ENCODE peak calls at places on chromosomes 16 and 17, in eight cellular contexts. One of them, this sample, is unnamed.

GRCh38 chr17:59848385-59848668 is 44.4 kb downstream of the TUBD1 start:
- DNase-seq in GM23338: no peak
- DNase-seq in fibroblast of lung: no peak
- DNase-seq in neural progenitor cell: no peak
- DNase-seq in astrocyte: no peak
- DNase-seq in GM12878: no peak
- DNase-seq in endothelial cell of umbilical vein: no peak
- DNase-seq in HepG2: no peak
- DNase-seq in this sample: no peak

GRCh38 chr17:80971704-80972304 is 19.8 kb upstream of the CHMP6 start:
- DNase-seq in neural progenitor cell: no peak
- DNase-seq in HepG2: no peak
- DNase-seq in astrocyte: no peak
- DNase-seq in GM12878: no peak
- DNase-seq in endothelial cell of umbilical vein: no peak
- DNase-seq in GM23338: no peak
- DNase-seq in fibroblast of lung: no peak
- DNase-seq in this sample: no peak

GRCh38 chr16:24151482-24151939 is 104.6 kb upstream of the CACNG3 start:
- DNase-seq in fibroblast of lung: peak
- DNase-seq in neural progenitor cell: peak
- DNase-seq in GM23338: peak
- DNase-seq in HepG2: no peak
- DNase-seq in astrocyte: peak
- DNase-seq in endothelial cell of umbilical vein: peak
- DNase-seq in GM12878: no peak
- DNase-seq in this sample: no peak

GRCh38 chr17:82932146-82933005 is 92.6 kb upstream of the ZNF750 start:
- DNase-seq in fibroblast of lung: peak
- DNase-seq in GM23338: no peak
- DNase-seq in HepG2: no peak
- DNase-seq in neural progenitor cell: no peak
- DNase-seq in astrocyte: peak
- DNase-seq in GM12878: no peak
- DNase-seq in endothelial cell of umbilical vein: peak
- DNase-seq in this sample: peak

GRCh38 chr16:4373909-4374742 is 2.5 kb downstream of the VASN start:
- DNase-seq in fibroblast of lung: peak
- DNase-seq in neural progenitor cell: peak
- DNase-seq in astrocyte: peak
- DNase-seq in endothelial cell of umbilical vein: no peak
- DNase-seq in GM23338: peak
- DNase-seq in GM12878: no peak
- DNase-seq in HepG2: no peak
- DNase-seq in this sample: peak

GRCh38 chr16:20241321-20241720 is 86.0 kb downstream of the GP2 start:
- DNase-seq in GM12878: no peak
- DNase-seq in astrocyte: no peak
- DNase-seq in fibroblast of lung: no peak
- DNase-seq in endothelial cell of umbilical vein: no peak
- DNase-seq in HepG2: no peak
- DNase-seq in neural progenitor cell: no peak
- DNase-seq in GM23338: no peak
- DNase-seq in this sample: no peak

GRCh38 chr17:17494499-17495447 is 1.4 kb downstream of the RASD1 start:
- DNase-seq in endothelial cell of umbilical vein: peak
- DNase-seq in GM12878: no peak
- DNase-seq in astrocyte: peak
- DNase-seq in fibroblast of lung: peak
- DNase-seq in HepG2: no peak
- DNase-seq in GM23338: peak
- DNase-seq in neural progenitor cell: peak
- DNase-seq in this sample: peak

GRCh38 chr16:5449901-5450300 is 352.3 kb upstream of the EEF2KMT start:
- DNase-seq in endothelial cell of umbilical vein: no peak
- DNase-seq in HepG2: no peak
- DNase-seq in neural progenitor cell: no peak
- DNase-seq in GM12878: no peak
- DNase-seq in GM23338: peak
- DNase-seq in astrocyte: no peak
- DNase-seq in fibroblast of lung: no peak
- DNase-seq in this sample: no peak

GRCh38 chr17:13599808-13600398 is 1.8 kb downstream of the HS3ST3A1 start:
- DNase-seq in neural progenitor cell: no peak
- DNase-seq in endothelial cell of umbilical vein: no peak
- DNase-seq in astrocyte: no peak
- DNase-seq in GM23338: no peak
- DNase-seq in fibroblast of lung: no peak
- DNase-seq in HepG2: no peak
- DNase-seq in GM12878: no peak
- DNase-seq in this sample: peak

GRCh38 chr17:7191069-7191468 is 11.9 kb upstream of the ASGR1 start:
- DNase-seq in HepG2: no peak
- DNase-seq in GM12878: no peak
- DNase-seq in astrocyte: no peak
- DNase-seq in fibroblast of lung: no peak
- DNase-seq in endothelial cell of umbilical vein: no peak
- DNase-seq in neural progenitor cell: no peak
- DNase-seq in GM23338: no peak
- DNase-seq in this sample: no peak

GRCh38 chr17:22142091-22142490 is 449.8 kb downstream of the KCNJ18 start:
- DNase-seq in GM12878: no peak
- DNase-seq in HepG2: no peak
- DNase-seq in GM23338: no peak
- DNase-seq in neural progenitor cell: no peak
- DNase-seq in astrocyte: no peak
- DNase-seq in fibroblast of lung: no peak
- DNase-seq in endothelial cell of umbilical vein: no peak
- DNase-seq in this sample: no peak

GRCh38 chr17:65737451-65737850 is 176.0 kb upstream of the AXIN2 start:
- DNase-seq in GM23338: no peak
- DNase-seq in astrocyte: no peak
- DNase-seq in neural progenitor cell: no peak
- DNase-seq in endothelial cell of umbilical vein: no peak
- DNase-seq in fibroblast of lung: no peak
- DNase-seq in GM12878: no peak
- DNase-seq in HepG2: no peak
- DNase-seq in this sample: no peak

GRCh38 chr16:71916397-71916920 is 21.1 kb downstream of the IST1 start:
- DNase-seq in neural progenitor cell: no peak
- DNase-seq in GM12878: no peak
- DNase-seq in astrocyte: peak
- DNase-seq in fibroblast of lung: peak
- DNase-seq in endothelial cell of umbilical vein: no peak
- DNase-seq in GM23338: no peak
- DNase-seq in HepG2: no peak
- DNase-seq in this sample: no peak

GRCh38 chr16:8721693-8722348 is 47.4 kb downstream of the ABAT start:
- DNase-seq in endothelial cell of umbilical vein: no peak
- DNase-seq in GM23338: peak
- DNase-seq in HepG2: no peak
- DNase-seq in fibroblast of lung: no peak
- DNase-seq in astrocyte: no peak
- DNase-seq in neural progenitor cell: peak
- DNase-seq in GM12878: no peak
- DNase-seq in this sample: no peak

GRCh38 chr16:85607796-85608514 is 5.2 kb upstream of the GSE1 start:
- DNase-seq in neural progenitor cell: no peak
- DNase-seq in endothelial cell of umbilical vein: no peak
- DNase-seq in GM23338: no peak
- DNase-seq in fibroblast of lung: no peak
- DNase-seq in astrocyte: no peak
- DNase-seq in HepG2: no peak
- DNase-seq in GM12878: no peak
- DNase-seq in this sample: no peak

GRCh38 chr16:88195021-88195581 is 187.7 kb upstream of the ZNF469 start:
- DNase-seq in neural progenitor cell: no peak
- DNase-seq in GM12878: no peak
- DNase-seq in endothelial cell of umbilical vein: no peak
- DNase-seq in HepG2: no peak
- DNase-seq in fibroblast of lung: no peak
- DNase-seq in astrocyte: no peak
- DNase-seq in GM23338: no peak
- DNase-seq in this sample: no peak
- H2AFZ ChIP-seq in neural progenitor cell: no peak
- H2AFZ ChIP-seq in GM12878: no peak
- H2AFZ ChIP-seq in endothelial cell of umbilical vein: no peak
- H2AFZ ChIP-seq in HepG2: no peak
- H2AFZ ChIP-seq in fibroblast of lung: no peak
- H2AFZ ChIP-seq in astrocyte: no peak
- H2AFZ ChIP-seq in GM23338: peak
- H2AFZ ChIP-seq in this sample: no peak

GRCh38 chr17:68197091-68197996 is 50.5 kb upstream of the AMZ2 start:
- DNase-seq in astrocyte: no peak
- DNase-seq in GM23338: peak
- DNase-seq in neural progenitor cell: peak
- DNase-seq in endothelial cell of umbilical vein: no peak
- DNase-seq in HepG2: no peak
- DNase-seq in fibroblast of lung: no peak
- DNase-seq in GM12878: no peak
- DNase-seq in this sample: peak
- TF ChIP-seq EZH2 in astrocyte: peak
- TF ChIP-seq EZH2 in GM23338: peak
- TF ChIP-seq EZH2 in neural progenitor cell: peak
- TF ChIP-seq EZH2 in endothelial cell of umbilical vein: peak
- TF ChIP-seq EZH2 in HepG2: no peak
- TF ChIP-seq EZH2 in fibroblast of lung: peak
- TF ChIP-seq EZH2 in GM12878: no peak
- TF ChIP-seq EZH2 in this sample: no peak

DNA sequence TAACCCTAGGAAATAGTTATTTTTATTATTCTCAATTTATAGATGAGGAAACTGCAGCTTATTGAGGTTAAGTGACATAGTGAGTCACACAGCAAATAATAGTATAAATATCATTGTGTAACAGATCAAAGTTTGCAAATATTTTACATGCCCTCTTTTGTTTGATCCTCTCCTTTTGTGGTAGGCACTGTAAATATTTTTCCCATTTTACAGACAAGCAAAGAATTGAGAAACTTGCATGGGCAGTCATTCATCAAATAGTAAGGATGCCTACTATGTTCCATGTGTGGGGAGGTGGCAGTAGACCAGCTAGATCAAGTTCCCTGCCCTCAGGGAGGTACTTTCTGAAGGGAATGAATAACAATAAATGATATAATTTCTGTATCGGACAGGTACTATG is 173.0 kb downstream of the PHKB start:
- DNase-seq in astrocyte: no peak
- DNase-seq in GM12878: no peak
- DNase-seq in fibroblast of lung: no peak
- DNase-seq in GM23338: no peak
- DNase-seq in neural progenitor cell: no peak
- DNase-seq in HepG2: peak
- DNase-seq in endothelial cell of umbilical vein: no peak
- DNase-seq in this sample: peak
- H2AFZ ChIP-seq in astrocyte: no peak
- H2AFZ ChIP-seq in GM12878: no peak
- H2AFZ ChIP-seq in fibroblast of lung: no peak
- H2AFZ ChIP-seq in GM23338: no peak
- H2AFZ ChIP-seq in neural progenitor cell: no peak
- H2AFZ ChIP-seq in HepG2: no peak
- H2AFZ ChIP-seq in endothelial cell of umbilical vein: no peak
- H2AFZ ChIP-seq in this sample: no peak

DNA sequence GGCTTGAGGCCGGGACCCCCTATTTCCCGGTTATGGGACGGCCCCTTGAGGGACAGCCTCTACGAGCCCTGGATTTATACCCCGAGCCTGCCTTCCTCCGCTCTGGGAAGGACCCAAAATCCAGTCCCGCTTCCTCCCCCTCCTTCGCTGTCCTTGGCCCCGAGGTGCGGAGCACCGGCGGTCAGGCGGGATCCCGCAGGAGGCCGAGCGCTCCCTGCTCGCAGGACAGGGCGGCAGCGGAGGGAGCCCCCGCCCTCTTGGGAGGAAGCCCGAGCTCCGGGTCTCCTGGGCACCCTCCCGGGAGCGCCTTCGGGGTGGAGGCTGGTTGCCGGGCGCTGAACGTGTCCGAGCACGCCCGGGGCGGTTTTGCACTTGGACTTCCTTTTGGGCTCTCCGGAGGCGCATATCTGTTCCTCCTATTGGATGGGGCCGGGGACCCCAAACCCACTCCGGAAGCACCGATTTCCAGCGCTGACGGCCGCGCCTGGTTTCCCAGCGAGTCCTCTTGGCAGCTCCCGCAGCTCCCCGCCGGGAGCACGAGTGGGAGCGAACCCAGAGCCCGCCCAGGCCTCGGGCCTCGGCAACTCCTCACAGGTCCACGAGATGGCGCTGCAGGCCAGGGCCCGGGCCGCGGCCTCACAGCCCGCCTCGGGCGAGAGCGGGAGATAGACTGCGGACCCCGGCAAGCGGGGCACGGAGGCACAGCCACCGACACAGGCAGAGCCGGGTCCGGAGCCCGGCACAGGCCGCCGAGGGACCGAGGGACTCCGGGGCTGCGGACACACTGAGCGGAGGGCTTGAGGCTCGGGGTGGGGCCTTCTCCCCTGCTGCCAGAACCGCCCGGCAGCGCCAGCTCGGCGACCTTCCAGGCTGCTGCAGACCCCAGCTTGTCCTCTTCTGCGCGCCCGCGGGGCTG is 12.6 kb downstream of the TBX2 start:
- DNase-seq in GM12878: peak
- DNase-seq in fibroblast of lung: peak
- DNase-seq in astrocyte: peak
- DNase-seq in endothelial cell of umbilical vein: peak
- DNase-seq in neural progenitor cell: peak
- DNase-seq in GM23338: peak
- DNase-seq in HepG2: peak
- DNase-seq in this sample: peak
- TF ChIP-seq EZH2 in GM12878: no peak
- TF ChIP-seq EZH2 in fibroblast of lung: no peak
- TF ChIP-seq EZH2 in astrocyte: no peak
- TF ChIP-seq EZH2 in endothelial cell of umbilical vein: peak
- TF ChIP-seq EZH2 in neural progenitor cell: peak
- TF ChIP-seq EZH2 in GM23338: peak
- TF ChIP-seq EZH2 in HepG2: no peak
- TF ChIP-seq EZH2 in this sample: no peak

DNA sequence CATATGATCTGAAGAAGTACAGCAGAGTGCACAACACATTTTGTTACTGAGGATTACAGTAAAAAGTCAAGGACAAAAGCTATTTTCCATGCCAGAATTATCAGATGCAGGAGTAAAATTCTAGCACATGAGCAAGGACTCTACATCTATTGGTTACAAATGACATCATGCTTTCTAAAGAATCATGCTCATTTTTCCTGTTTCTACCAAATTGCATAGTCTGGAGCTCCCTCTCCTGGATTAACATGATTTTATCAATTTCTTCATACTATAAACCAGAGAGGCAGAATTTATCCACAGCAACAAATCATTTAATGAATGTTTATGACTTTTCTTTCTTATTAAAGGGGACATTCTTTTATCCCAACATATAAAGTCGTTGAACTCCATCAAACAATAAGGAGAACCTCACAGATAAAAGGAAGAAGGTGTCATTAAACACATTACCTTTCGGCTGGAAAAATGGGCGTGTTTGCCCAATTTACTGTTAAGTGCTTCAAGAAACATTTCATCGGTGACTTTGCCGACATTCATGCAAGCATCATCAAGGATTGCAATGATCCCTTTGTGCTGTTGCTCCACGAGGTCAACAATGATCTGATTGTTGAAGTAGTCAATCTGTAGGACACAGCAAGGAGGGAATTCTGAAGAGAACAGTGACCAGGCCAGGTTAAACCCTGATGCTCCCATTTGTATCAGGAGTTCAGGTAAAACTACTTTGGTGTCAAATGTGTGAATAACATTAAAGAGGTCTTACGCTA is 121.7 kb downstream of the MYO1D start:
- DNase-seq in endothelial cell of umbilical vein: peak
- DNase-seq in HepG2: peak
- DNase-seq in GM12878: no peak
- DNase-seq in neural progenitor cell: peak
- DNase-seq in astrocyte: peak
- DNase-seq in GM23338: peak
- DNase-seq in fibroblast of lung: peak
- DNase-seq in this sample: peak
- H2AFZ ChIP-seq in endothelial cell of umbilical vein: no peak
- H2AFZ ChIP-seq in HepG2: no peak
- H2AFZ ChIP-seq in GM12878: no peak
- H2AFZ ChIP-seq in neural progenitor cell: no peak
- H2AFZ ChIP-seq in astrocyte: no peak
- H2AFZ ChIP-seq in GM23338: no peak
- H2AFZ ChIP-seq in fibroblast of lung: no peak
- H2AFZ ChIP-seq in this sample: no peak